ENCODE peak calls at places on chromosomes 7 and 10, in eight cellular contexts. N, F, S, X, J, M, H and G are unnamed samples.

GRCh38 chr7:29622335-29623265 is 59.0 kb downstream of the PRR15 start:
- DNase-seq in N (no peak), F (no peak), S (no peak), X (no peak), J (no peak), M (no peak), H (no peak), G (peak; percentile 94)

GRCh38 chr10:88379575-88379974 is 203.5 kb downstream of the RNLS start:
- DNase-seq in N (no peak), F (no peak), S (no peak), X (no peak), J (no peak), M (no peak), H (no peak), G (no peak)

GRCh38 chr7:134866581-134866980 is 87.1 kb downstream of the CALD1 start:
- DNase-seq in N (no peak), F (no peak), S (no peak), X (no peak), J (no peak), M (no peak), H (no peak), G (no peak)

GRCh38 chr10:27998178-27998953 is 513 bp downstream of the ODAD2 start:
- DNase-seq in N (peak; percentile 21), F (peak; percentile 46), S (peak; percentile 6), X (no peak), J (peak; percentile 65), M (peak; percentile 26), H (no peak), G (peak; percentile 63)

GRCh38 chr10:91996266-91996665 is 72.7 kb downstream of the BTAF1 start:
- DNase-seq in N (no peak), F (no peak), S (no peak), X (no peak), J (no peak), M (no peak), H (no peak), G (no peak)

GRCh38 chr7:81499262-81500116 is 270.4 kb downstream of the HGF start:
- DNase-seq in N (no peak), F (no peak), S (no peak), X (peak; percentile 62), J (peak; percentile 69), M (peak; percentile 88), H (peak; percentile 45), G (peak; percentile 79)

GRCh38 chr7:99792983-99793382 is 9.0 kb upstream of the CYP3A4 start:
- DNase-seq in N (no peak), F (no peak), S (no peak), X (no peak), J (no peak), M (no peak), H (no peak), G (no peak)

GRCh38 chr7:151311294-151311864 is 30.2 kb upstream of the NUB1 start:
- DNase-seq in N (peak; percentile 59), F (peak; percentile 46), S (no peak), X (no peak), J (peak; percentile 61), M (no peak), H (no peak), G (no peak)

GRCh38 chr7:131898418-131898817 is 342.0 kb upstream of the PODXL start:
- DNase-seq in N (no peak), F (no peak), S (no peak), X (peak; percentile 89), J (peak; percentile 2), M (no peak), H (no peak), G (peak; percentile 76)

GRCh38 chr10:72612203-72612826 is 13.6 kb downstream of the MICU1 start:
- DNase-seq in N (no peak), F (peak; percentile 13), S (no peak), X (no peak), J (peak; percentile 9), M (peak; percentile 90), H (no peak), G (no peak)

GRCh38 chr10:24396396-24396795 is 187.5 kb downstream of the KIAA1217 start:
- DNase-seq in N (no peak), F (no peak), S (no peak), X (no peak), J (no peak), M (no peak), H (no peak), G (no peak)

GRCh38 chr10:52347327-52347667 is 33.2 kb downstream of the DKK1 start:
- DNase-seq in N (no peak), F (no peak), S (no peak), X (no peak), J (no peak), M (no peak), H (no peak), G (no peak)

GRCh38 chr10:6504296-6504695 is 75.8 kb downstream of the PRKCQ start:
- DNase-seq in N (peak; percentile 53), F (no peak), S (no peak), X (no peak), J (no peak), M (no peak), H (no peak), G (no peak)

GRCh38 chr7:254337-255037 is 35.5 kb upstream of the FOXL3 start:
- DNase-seq in N (no peak), F (no peak), S (no peak), X (no peak), J (no peak), M (no peak), H (no peak), G (no peak)

GRCh38 chr7:48760528-48761265 is 163.7 kb upstream of the CDC14C start:
- DNase-seq in N (no peak), F (no peak), S (no peak), X (no peak), J (no peak), M (no peak), H (no peak), G (peak; percentile 30)

GRCh38 chr7:44060948-44061644 is 4.3 kb downstream of the PGAM2 start:
- DNase-seq in N (no peak), F (no peak), S (no peak), X (no peak), J (no peak), M (no peak), H (no peak), G (no peak)

GRCh38 chr7:329691-330281 is 39.8 kb downstream of the FOXL3 start:
- DNase-seq in N (no peak), F (no peak), S (no peak), X (no peak), J (no peak), M (no peak), H (no peak), G (no peak)

GRCh38 chr10:125024496-125025234 is 82.7 kb downstream of the ZRANB1 start:
- DNase-seq in N (no peak), F (no peak), S (no peak), X (no peak), J (no peak), M (peak; percentile 87), H (no peak), G (no peak)

GRCh38 chr10:70512149-70512611 is 33.6 kb downstream of the PALD1 start:
- DNase-seq in N (no peak), F (no peak), S (no peak), X (no peak), J (no peak), M (no peak), H (no peak), G (no peak)

GRCh38 chr10:89392974-89393373 is 551 bp downstream of the IFIT1 start:
- DNase-seq in N (no peak), F (no peak), S (no peak), X (peak; percentile 60), J (peak; percentile 59), M (no peak), H (peak; percentile 38), G (peak; percentile 31)

GRCh38 chr7:96327429-96327828 is 5.5 kb upstream of the SLC25A13 start:
- DNase-seq in N (no peak), F (no peak), S (no peak), X (no peak), J (no peak), M (peak; percentile 85), H (no peak), G (no peak)